ENCODE peak calls at places on chromosome 9, in seven cellular contexts. One of them, this sample, is unnamed.
A peak's percentile ranks its signal among the peaks of the same experiment; 100 is the strongest.

GRCh38 chr9:37364751-37365360 is 57.6 kb upstream of the GRHPR start:
- DNase-seq in ecto neural progenitor cell: no peak
- DNase-seq in choroid plexus epithelial cell: no peak
- DNase-seq in CD8-positive, alpha-beta memory T cell: no peak
- DNase-seq in hypothalamus: no peak
- DNase-seq in activated T-cell treated with anti-CD3 and anti-CD28 coated beads for 48 hours: no peak
- DNase-seq in RWPE1: no peak
- DNase-seq in this sample: no peak

GRCh38 chr9:129507805-129508204 is 113.1 kb downstream of the C9orf50 start:
- DNase-seq in hypothalamus: no peak
- DNase-seq in RWPE1: no peak
- DNase-seq in choroid plexus epithelial cell: no peak
- DNase-seq in CD8-positive, alpha-beta memory T cell: no peak
- DNase-seq in activated T-cell treated with anti-CD3 and anti-CD28 coated beads for 48 hours: no peak
- DNase-seq in ecto neural progenitor cell: no peak
- DNase-seq in this sample: no peak

GRCh38 chr9:81902601-81903000 is 25.6 kb upstream of the SPATA31D4 start:
- DNase-seq in RWPE1: peak; percentile 65
- DNase-seq in activated T-cell treated with anti-CD3 and anti-CD28 coated beads for 48 hours: no peak
- DNase-seq in hypothalamus: no peak
- DNase-seq in ecto neural progenitor cell: no peak
- DNase-seq in CD8-positive, alpha-beta memory T cell: no peak
- DNase-seq in choroid plexus epithelial cell: no peak
- DNase-seq in this sample: no peak

GRCh38 chr9:95764490-95764889 is 111.0 kb upstream of the ERCC6L2 start:
- DNase-seq in hypothalamus: no peak
- DNase-seq in activated T-cell treated with anti-CD3 and anti-CD28 coated beads for 48 hours: no peak
- DNase-seq in RWPE1: no peak
- DNase-seq in choroid plexus epithelial cell: no peak
- DNase-seq in ecto neural progenitor cell: no peak
- DNase-seq in CD8-positive, alpha-beta memory T cell: no peak
- DNase-seq in this sample: no peak

GRCh38 chr9:98333703-98334582 is 78.5 kb upstream of the TBC1D2 start:
- DNase-seq in activated T-cell treated with anti-CD3 and anti-CD28 coated beads for 48 hours: no peak
- DNase-seq in hypothalamus: no peak
- DNase-seq in CD8-positive, alpha-beta memory T cell: no peak
- DNase-seq in ecto neural progenitor cell: no peak
- DNase-seq in choroid plexus epithelial cell: peak; percentile 61
- DNase-seq in RWPE1: peak; percentile 93
- DNase-seq in this sample: no peak

GRCh38 chr9:107810493-107810931 is 320.9 kb upstream of the KLF4 start:
- DNase-seq in activated T-cell treated with anti-CD3 and anti-CD28 coated beads for 48 hours: no peak
- DNase-seq in hypothalamus: no peak
- DNase-seq in choroid plexus epithelial cell: no peak
- DNase-seq in RWPE1: no peak
- DNase-seq in ecto neural progenitor cell: no peak
- DNase-seq in CD8-positive, alpha-beta memory T cell: no peak
- DNase-seq in this sample: no peak

GRCh38 chr9:35816708-35817107 is 1.9 kb upstream of the HINT2 start:
- DNase-seq in hypothalamus: no peak
- DNase-seq in choroid plexus epithelial cell: no peak
- DNase-seq in CD8-positive, alpha-beta memory T cell: no peak
- DNase-seq in activated T-cell treated with anti-CD3 and anti-CD28 coated beads for 48 hours: no peak
- DNase-seq in RWPE1: no peak
- DNase-seq in ecto neural progenitor cell: no peak
- DNase-seq in this sample: no peak

GRCh38 chr9:120928720-120929389 is 2.3 kb upstream of the TRAF1 start:
- DNase-seq in choroid plexus epithelial cell: peak; percentile 45
- DNase-seq in ecto neural progenitor cell: peak; percentile 84
- DNase-seq in CD8-positive, alpha-beta memory T cell: peak; percentile 79
- DNase-seq in activated T-cell treated with anti-CD3 and anti-CD28 coated beads for 48 hours: peak; percentile 65
- DNase-seq in hypothalamus: peak; percentile 70
- DNase-seq in RWPE1: peak; percentile 88
- DNase-seq in this sample: no peak

GRCh38 chr9:95772320-95773060 is 103.0 kb upstream of the ERCC6L2 start:
- DNase-seq in CD8-positive, alpha-beta memory T cell: peak; percentile 29
- DNase-seq in activated T-cell treated with anti-CD3 and anti-CD28 coated beads for 48 hours: no peak
- DNase-seq in ecto neural progenitor cell: peak; percentile 83
- DNase-seq in hypothalamus: peak; percentile 20
- DNase-seq in choroid plexus epithelial cell: peak; percentile 63
- DNase-seq in RWPE1: no peak
- DNase-seq in this sample: no peak

GRCh38 chr9:13487936-13488335 is 208.4 kb upstream of the MPDZ start:
- DNase-seq in activated T-cell treated with anti-CD3 and anti-CD28 coated beads for 48 hours: no peak
- DNase-seq in RWPE1: no peak
- DNase-seq in hypothalamus: no peak
- DNase-seq in choroid plexus epithelial cell: no peak
- DNase-seq in CD8-positive, alpha-beta memory T cell: no peak
- DNase-seq in ecto neural progenitor cell: no peak
- DNase-seq in this sample: peak; percentile 21

GRCh38 chr9:130888146-130888885 is 8.3 kb downstream of the QRFP start:
- DNase-seq in choroid plexus epithelial cell: no peak
- DNase-seq in activated T-cell treated with anti-CD3 and anti-CD28 coated beads for 48 hours: no peak
- DNase-seq in hypothalamus: no peak
- DNase-seq in RWPE1: no peak
- DNase-seq in ecto neural progenitor cell: no peak
- DNase-seq in CD8-positive, alpha-beta memory T cell: no peak
- DNase-seq in this sample: no peak

GRCh38 chr9:69637193-69637592 is 35.0 kb downstream of the APBA1 start:
- DNase-seq in hypothalamus: no peak
- DNase-seq in ecto neural progenitor cell: no peak
- DNase-seq in choroid plexus epithelial cell: no peak
- DNase-seq in CD8-positive, alpha-beta memory T cell: no peak
- DNase-seq in activated T-cell treated with anti-CD3 and anti-CD28 coated beads for 48 hours: no peak
- DNase-seq in RWPE1: no peak
- DNase-seq in this sample: no peak

GRCh38 chr9:79477241-79477830 is 94.4 kb upstream of the TLE4 start:
- DNase-seq in hypothalamus: no peak
- DNase-seq in RWPE1: no peak
- DNase-seq in CD8-positive, alpha-beta memory T cell: no peak
- DNase-seq in ecto neural progenitor cell: no peak
- DNase-seq in choroid plexus epithelial cell: peak; percentile 48
- DNase-seq in activated T-cell treated with anti-CD3 and anti-CD28 coated beads for 48 hours: no peak
- DNase-seq in this sample: no peak

GRCh38 chr9:96612966-96613589 is 6.6 kb downstream of the CDC14B start:
- DNase-seq in RWPE1: no peak
- DNase-seq in ecto neural progenitor cell: no peak
- DNase-seq in CD8-positive, alpha-beta memory T cell: no peak
- DNase-seq in choroid plexus epithelial cell: no peak
- DNase-seq in hypothalamus: no peak
- DNase-seq in activated T-cell treated with anti-CD3 and anti-CD28 coated beads for 48 hours: no peak
- DNase-seq in this sample: no peak

GRCh38 chr9:129253820-129254381 is 75.8 kb upstream of the IER5L start:
- DNase-seq in CD8-positive, alpha-beta memory T cell: no peak
- DNase-seq in ecto neural progenitor cell: no peak
- DNase-seq in activated T-cell treated with anti-CD3 and anti-CD28 coated beads for 48 hours: no peak
- DNase-seq in RWPE1: no peak
- DNase-seq in choroid plexus epithelial cell: peak; percentile 61
- DNase-seq in hypothalamus: peak; percentile 26
- DNase-seq in this sample: no peak

GRCh38 chr9:90029996-90030395 is 425.2 kb downstream of the GADD45G start:
- DNase-seq in choroid plexus epithelial cell: no peak
- DNase-seq in CD8-positive, alpha-beta memory T cell: no peak
- DNase-seq in RWPE1: peak; percentile 50
- DNase-seq in ecto neural progenitor cell: no peak
- DNase-seq in hypothalamus: no peak
- DNase-seq in activated T-cell treated with anti-CD3 and anti-CD28 coated beads for 48 hours: no peak
- DNase-seq in this sample: no peak

GRCh38 chr9:16136961-16137360 is 584.1 kb downstream of the CCDC171 start:
- DNase-seq in choroid plexus epithelial cell: peak; percentile 98
- DNase-seq in ecto neural progenitor cell: no peak
- DNase-seq in CD8-positive, alpha-beta memory T cell: no peak
- DNase-seq in activated T-cell treated with anti-CD3 and anti-CD28 coated beads for 48 hours: no peak
- DNase-seq in RWPE1: no peak
- DNase-seq in hypothalamus: no peak
- DNase-seq in this sample: no peak

GRCh38 chr9:25742241-25742640 is 64.0 kb upstream of the TUSC1 start:
- DNase-seq in ecto neural progenitor cell: no peak
- DNase-seq in activated T-cell treated with anti-CD3 and anti-CD28 coated beads for 48 hours: no peak
- DNase-seq in choroid plexus epithelial cell: no peak
- DNase-seq in hypothalamus: no peak
- DNase-seq in RWPE1: no peak
- DNase-seq in CD8-positive, alpha-beta memory T cell: no peak
- DNase-seq in this sample: no peak

GRCh38 chr9:34125681-34126206 is 754 bp downstream of the DCAF12 start:
- DNase-seq in RWPE1: peak; percentile 67
- DNase-seq in ecto neural progenitor cell: peak; percentile 54
- DNase-seq in activated T-cell treated with anti-CD3 and anti-CD28 coated beads for 48 hours: no peak
- DNase-seq in choroid plexus epithelial cell: peak; percentile 16
- DNase-seq in CD8-positive, alpha-beta memory T cell: no peak
- DNase-seq in hypothalamus: no peak
- DNase-seq in this sample: no peak

GRCh38 chr9:73210886-73211285 is 59.2 kb downstream of the ANXA1 start:
- DNase-seq in CD8-positive, alpha-beta memory T cell: no peak
- DNase-seq in activated T-cell treated with anti-CD3 and anti-CD28 coated beads for 48 hours: no peak
- DNase-seq in ecto neural progenitor cell: no peak
- DNase-seq in hypothalamus: no peak
- DNase-seq in RWPE1: no peak
- DNase-seq in choroid plexus epithelial cell: no peak
- DNase-seq in this sample: no peak

GRCh38 chr9:23829580-23830458 is 3.8 kb upstream of the ELAVL2 start:
- DNase-seq in choroid plexus epithelial cell: peak; percentile 14
- DNase-seq in RWPE1: no peak
- DNase-seq in hypothalamus: no peak
- DNase-seq in CD8-positive, alpha-beta memory T cell: no peak
- DNase-seq in activated T-cell treated with anti-CD3 and anti-CD28 coated beads for 48 hours: no peak
- DNase-seq in ecto neural progenitor cell: no peak
- DNase-seq in this sample: peak; percentile 12

GRCh38 chr9:14205463-14205862 is 108.5 kb downstream of the NFIB start:
- DNase-seq in CD8-positive, alpha-beta memory T cell: no peak
- DNase-seq in hypothalamus: no peak
- DNase-seq in choroid plexus epithelial cell: peak; percentile 92
- DNase-seq in ecto neural progenitor cell: no peak
- DNase-seq in activated T-cell treated with anti-CD3 and anti-CD28 coated beads for 48 hours: no peak
- DNase-seq in RWPE1: peak; percentile 71
- DNase-seq in this sample: no peak

GRCh38 chr9:134060546-134060945 is 7.3 kb downstream of the BRD3 start:
- DNase-seq in choroid plexus epithelial cell: no peak
- DNase-seq in ecto neural progenitor cell: peak; percentile 40
- DNase-seq in hypothalamus: no peak
- DNase-seq in RWPE1: no peak
- DNase-seq in activated T-cell treated with anti-CD3 and anti-CD28 coated beads for 48 hours: no peak
- DNase-seq in CD8-positive, alpha-beta memory T cell: no peak
- DNase-seq in this sample: no peak

GRCh38 chr9:93207326-93207814 is 23.4 kb downstream of the WNK2 start:
- DNase-seq in hypothalamus: peak; percentile 54
- DNase-seq in activated T-cell treated with anti-CD3 and anti-CD28 coated beads for 48 hours: no peak
- DNase-seq in choroid plexus epithelial cell: peak; percentile 73
- DNase-seq in CD8-positive, alpha-beta memory T cell: no peak
- DNase-seq in ecto neural progenitor cell: no peak
- DNase-seq in RWPE1: no peak
- DNase-seq in this sample: no peak

GRCh38 chr9:105871547-105871946 is 177.2 kb downstream of the TMEM38B start:
- DNase-seq in CD8-positive, alpha-beta memory T cell: no peak
- DNase-seq in choroid plexus epithelial cell: no peak
- DNase-seq in ecto neural progenitor cell: no peak
- DNase-seq in RWPE1: no peak
- DNase-seq in activated T-cell treated with anti-CD3 and anti-CD28 coated beads for 48 hours: no peak
- DNase-seq in hypothalamus: no peak
- DNase-seq in this sample: no peak

GRCh38 chr9:106467113-106467846 is 395.7 kb upstream of the ZNF462 start:
- DNase-seq in hypothalamus: no peak
- DNase-seq in CD8-positive, alpha-beta memory T cell: no peak
- DNase-seq in RWPE1: no peak
- DNase-seq in choroid plexus epithelial cell: no peak
- DNase-seq in activated T-cell treated with anti-CD3 and anti-CD28 coated beads for 48 hours: no peak
- DNase-seq in ecto neural progenitor cell: peak; percentile 52
- DNase-seq in this sample: no peak

GRCh38 chr9:136806631-136807201 is 1.0 kb upstream of the RABL6 start:
- DNase-seq in RWPE1: no peak
- DNase-seq in choroid plexus epithelial cell: no peak
- DNase-seq in hypothalamus: no peak
- DNase-seq in ecto neural progenitor cell: no peak
- DNase-seq in CD8-positive, alpha-beta memory T cell: no peak
- DNase-seq in activated T-cell treated with anti-CD3 and anti-CD28 coated beads for 48 hours: no peak
- DNase-seq in this sample: no peak

GRCh38 chr9:77474903-77475302 is 173.2 kb downstream of the GNA14 start:
- DNase-seq in ecto neural progenitor cell: no peak
- DNase-seq in RWPE1: no peak
- DNase-seq in CD8-positive, alpha-beta memory T cell: no peak
- DNase-seq in hypothalamus: no peak
- DNase-seq in choroid plexus epithelial cell: no peak
- DNase-seq in activated T-cell treated with anti-CD3 and anti-CD28 coated beads for 48 hours: no peak
- DNase-seq in this sample: no peak